ENCODE peak calls at places on chromosomes 2 and 18, in nine cellular contexts. One of them, this sample, is unnamed.

GRCh38 chr18:30787410-30787809 is 255.1 kb downstream of the DSC3 start:
- DNase-seq in H9: no peak
- DNase-seq in vagina: no peak
- DNase-seq in A549: no peak
- DNase-seq in lower lobe of right lung: no peak
- DNase-seq in left ventricle myocardium inferior: no peak
- DNase-seq in PC-3: no peak
- DNase-seq in gastrocnemius medialis: no peak
- DNase-seq in esophagus squamous epithelium: no peak
- DNase-seq in this sample: no peak

GRCh38 chr2:8259106-8259840 is 422.6 kb upstream of the ID2 start:
- DNase-seq in H9: no peak
- DNase-seq in vagina: no peak
- DNase-seq in A549: no peak
- DNase-seq in lower lobe of right lung: no peak
- DNase-seq in left ventricle myocardium inferior: peak; percentile 29
- DNase-seq in PC-3: no peak
- DNase-seq in gastrocnemius medialis: peak; percentile 24
- DNase-seq in esophagus squamous epithelium: no peak
- DNase-seq in this sample: no peak

GRCh38 chr2:181741756-181742155 is 61.4 kb upstream of the NEUROD1 start:
- DNase-seq in H9: no peak
- DNase-seq in vagina: no peak
- DNase-seq in A549: no peak
- DNase-seq in lower lobe of right lung: no peak
- DNase-seq in left ventricle myocardium inferior: no peak
- DNase-seq in PC-3: peak; percentile 79
- DNase-seq in gastrocnemius medialis: no peak
- DNase-seq in esophagus squamous epithelium: no peak
- DNase-seq in this sample: no peak

GRCh38 chr18:74153377-74153776 is 5.1 kb downstream of the TIMM21 start:
- DNase-seq in H9: no peak
- DNase-seq in vagina: no peak
- DNase-seq in A549: no peak
- DNase-seq in lower lobe of right lung: no peak
- DNase-seq in left ventricle myocardium inferior: no peak
- DNase-seq in PC-3: peak; percentile 31
- DNase-seq in gastrocnemius medialis: no peak
- DNase-seq in esophagus squamous epithelium: no peak
- DNase-seq in this sample: no peak

GRCh38 chr2:12262681-12263436 is 453.9 kb upstream of the TRIB2 start:
- DNase-seq in H9: no peak
- DNase-seq in vagina: no peak
- DNase-seq in A549: no peak
- DNase-seq in lower lobe of right lung: no peak
- DNase-seq in left ventricle myocardium inferior: no peak
- DNase-seq in PC-3: no peak
- DNase-seq in gastrocnemius medialis: peak; percentile 12
- DNase-seq in esophagus squamous epithelium: no peak
- DNase-seq in this sample: no peak

GRCh38 chr2:196336206-196336605 is 164.8 kb upstream of the STK17B start:
- DNase-seq in H9: no peak
- DNase-seq in vagina: no peak
- DNase-seq in A549: no peak
- DNase-seq in lower lobe of right lung: no peak
- DNase-seq in left ventricle myocardium inferior: no peak
- DNase-seq in PC-3: no peak
- DNase-seq in gastrocnemius medialis: no peak
- DNase-seq in esophagus squamous epithelium: no peak
- DNase-seq in this sample: no peak

GRCh38 chr2:152042636-152043615 is 55.9 kb downstream of the CACNB4 start:
- DNase-seq in H9: peak; percentile 52
- DNase-seq in vagina: no peak
- DNase-seq in A549: no peak
- DNase-seq in lower lobe of right lung: no peak
- DNase-seq in left ventricle myocardium inferior: no peak
- DNase-seq in PC-3: no peak
- DNase-seq in gastrocnemius medialis: no peak
- DNase-seq in esophagus squamous epithelium: no peak
- DNase-seq in this sample: no peak

GRCh38 chr2:152054593-152054992 is 44.3 kb downstream of the CACNB4 start:
- DNase-seq in H9: no peak
- DNase-seq in vagina: no peak
- DNase-seq in A549: no peak
- DNase-seq in lower lobe of right lung: no peak
- DNase-seq in left ventricle myocardium inferior: no peak
- DNase-seq in PC-3: peak; percentile 75
- DNase-seq in gastrocnemius medialis: no peak
- DNase-seq in esophagus squamous epithelium: no peak
- DNase-seq in this sample: no peak

GRCh38 chr2:11997142-11997541 is 250.7 kb downstream of the LPIN1 start:
- DNase-seq in H9: no peak
- DNase-seq in vagina: no peak
- DNase-seq in A549: no peak
- DNase-seq in lower lobe of right lung: no peak
- DNase-seq in left ventricle myocardium inferior: no peak
- DNase-seq in PC-3: no peak
- DNase-seq in gastrocnemius medialis: no peak
- DNase-seq in esophagus squamous epithelium: no peak
- DNase-seq in this sample: no peak

GRCh38 chr2:65749549-65749948 is 317.1 kb upstream of the SPRED2 start:
- DNase-seq in H9: no peak
- DNase-seq in vagina: no peak
- DNase-seq in A549: no peak
- DNase-seq in lower lobe of right lung: no peak
- DNase-seq in left ventricle myocardium inferior: no peak
- DNase-seq in PC-3: peak; percentile 57
- DNase-seq in gastrocnemius medialis: no peak
- DNase-seq in esophagus squamous epithelium: no peak
- DNase-seq in this sample: no peak

GRCh38 chr2:64354857-64355680 is 98.9 kb upstream of the LGALSL start:
- DNase-seq in H9: no peak
- DNase-seq in vagina: no peak
- DNase-seq in A549: peak; percentile 86
- DNase-seq in lower lobe of right lung: no peak
- DNase-seq in left ventricle myocardium inferior: no peak
- DNase-seq in PC-3: peak; percentile 90
- DNase-seq in gastrocnemius medialis: no peak
- DNase-seq in esophagus squamous epithelium: no peak
- DNase-seq in this sample: no peak

GRCh38 chr18:28903366-28903765 is 726.4 kb upstream of the CDH2 start:
- DNase-seq in H9: no peak
- DNase-seq in vagina: no peak
- DNase-seq in A549: no peak
- DNase-seq in lower lobe of right lung: no peak
- DNase-seq in left ventricle myocardium inferior: no peak
- DNase-seq in PC-3: no peak
- DNase-seq in gastrocnemius medialis: no peak
- DNase-seq in esophagus squamous epithelium: no peak
- DNase-seq in this sample: no peak

GRCh38 chr2:229731363-229731762 is 17.0 kb upstream of the DNER start:
- DNase-seq in H9: no peak
- DNase-seq in vagina: no peak
- DNase-seq in A549: no peak
- DNase-seq in lower lobe of right lung: no peak
- DNase-seq in left ventricle myocardium inferior: no peak
- DNase-seq in PC-3: no peak
- DNase-seq in gastrocnemius medialis: no peak
- DNase-seq in esophagus squamous epithelium: no peak
- DNase-seq in this sample: no peak

GRCh38 chr2:42722328-42723190 is 41.4 kb downstream of the OXER1 start:
- DNase-seq in H9: no peak
- DNase-seq in vagina: no peak
- DNase-seq in A549: no peak
- DNase-seq in lower lobe of right lung: peak; percentile 81
- DNase-seq in left ventricle myocardium inferior: peak; percentile 18
- DNase-seq in PC-3: peak; percentile 14
- DNase-seq in gastrocnemius medialis: no peak
- DNase-seq in esophagus squamous epithelium: peak; percentile 12
- DNase-seq in this sample: no peak

DNA sequence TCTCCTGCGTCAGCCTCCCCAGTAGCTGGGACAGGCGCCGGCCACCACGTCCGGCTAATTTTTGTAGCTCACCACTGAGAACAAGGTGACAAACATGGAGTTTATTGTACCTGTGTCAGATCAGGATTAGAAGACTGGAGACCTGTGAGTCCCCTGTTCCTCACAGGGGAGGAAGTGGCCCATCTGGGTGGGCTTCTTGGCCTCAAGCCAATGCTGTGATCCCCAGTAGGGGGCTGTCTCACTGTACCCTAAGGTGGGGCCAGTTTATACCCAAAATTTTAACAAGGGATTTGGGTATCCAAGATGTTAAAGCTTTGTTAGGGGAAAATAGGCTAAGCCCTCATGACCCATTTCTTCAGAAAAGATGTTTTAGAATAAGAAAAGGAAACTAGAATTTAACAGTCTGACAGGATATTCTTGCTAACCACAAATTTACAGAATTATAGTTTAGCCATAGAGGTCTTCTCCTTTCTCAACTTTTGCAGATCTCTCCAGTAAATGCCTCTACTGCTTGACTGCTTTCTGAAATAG is 16.3 kb downstream of the PCBP1 start:
- DNase-seq in H9: no peak
- DNase-seq in vagina: no peak
- DNase-seq in A549: no peak
- DNase-seq in lower lobe of right lung: no peak
- DNase-seq in left ventricle myocardium inferior: no peak
- DNase-seq in PC-3: no peak
- DNase-seq in gastrocnemius medialis: no peak
- DNase-seq in esophagus squamous epithelium: no peak
- DNase-seq in this sample: no peak
- TF ChIP-seq CTCF in H9: no peak
- TF ChIP-seq CTCF in vagina: no peak
- TF ChIP-seq CTCF in A549: no peak
- TF ChIP-seq CTCF in lower lobe of right lung: no peak
- TF ChIP-seq CTCF in left ventricle myocardium inferior: no peak
- TF ChIP-seq CTCF in PC-3: no peak
- TF ChIP-seq CTCF in gastrocnemius medialis: no peak
- TF ChIP-seq CTCF in esophagus squamous epithelium: no peak
- TF ChIP-seq CTCF in this sample: no peak

GRCh38 chr18:61679836-61680235 is 213.0 kb downstream of the RNF152 start:
- DNase-seq in H9: no peak
- DNase-seq in vagina: no peak
- DNase-seq in A549: no peak
- DNase-seq in lower lobe of right lung: no peak
- DNase-seq in left ventricle myocardium inferior: no peak
- DNase-seq in PC-3: no peak
- DNase-seq in gastrocnemius medialis: no peak
- DNase-seq in esophagus squamous epithelium: no peak
- DNase-seq in this sample: no peak

GRCh38 chr18:61677435-61677830 is 215.4 kb downstream of the RNF152 start:
- DNase-seq in H9: no peak
- DNase-seq in vagina: no peak
- DNase-seq in A549: no peak
- DNase-seq in lower lobe of right lung: no peak
- DNase-seq in left ventricle myocardium inferior: no peak
- DNase-seq in PC-3: no peak
- DNase-seq in gastrocnemius medialis: no peak
- DNase-seq in esophagus squamous epithelium: no peak
- DNase-seq in this sample: no peak

GRCh38 chr18:61683856-61684255 is 209.0 kb downstream of the RNF152 start:
- DNase-seq in H9: no peak
- DNase-seq in vagina: no peak
- DNase-seq in A549: no peak
- DNase-seq in lower lobe of right lung: no peak
- DNase-seq in left ventricle myocardium inferior: no peak
- DNase-seq in PC-3: no peak
- DNase-seq in gastrocnemius medialis: no peak
- DNase-seq in esophagus squamous epithelium: no peak
- DNase-seq in this sample: no peak

GRCh38 chr18:61676763-61677434 is 215.9 kb downstream of the RNF152 start:
- DNase-seq in H9: no peak
- DNase-seq in vagina: no peak
- DNase-seq in A549: no peak
- DNase-seq in lower lobe of right lung: no peak
- DNase-seq in left ventricle myocardium inferior: no peak
- DNase-seq in PC-3: no peak
- DNase-seq in gastrocnemius medialis: no peak
- DNase-seq in esophagus squamous epithelium: no peak
- DNase-seq in this sample: no peak

GRCh38 chr18:61681065-61681464 is 211.7 kb downstream of the RNF152 start:
- DNase-seq in H9: no peak
- DNase-seq in vagina: no peak
- DNase-seq in A549: no peak
- DNase-seq in lower lobe of right lung: no peak
- DNase-seq in left ventricle myocardium inferior: no peak
- DNase-seq in PC-3: no peak
- DNase-seq in gastrocnemius medialis: no peak
- DNase-seq in esophagus squamous epithelium: no peak
- DNase-seq in this sample: no peak
- H3K9me3 ChIP-seq in H9: peaks cover 6% of the 10 kb centered on the region
- H3K9me3 ChIP-seq in vagina: peaks cover 8% of the 10 kb centered on the region
- H3K9me3 ChIP-seq in A549: no peaks in the 10 kb centered on the region
- H3K9me3 ChIP-seq in lower lobe of right lung: peaks cover 18% of the 10 kb centered on the region
- H3K9me3 ChIP-seq in left ventricle myocardium inferior: peaks cover 34% of the 10 kb centered on the region
- H3K9me3 ChIP-seq in PC-3: peaks cover 7% of the 10 kb centered on the region
- H3K9me3 ChIP-seq in gastrocnemius medialis: no peaks in the 10 kb centered on the region
- H3K9me3 ChIP-seq in esophagus squamous epithelium: no peaks in the 10 kb centered on the region
- H3K9me3 ChIP-seq in this sample: peaks cover 23% of the 10 kb centered on the region

DNA sequence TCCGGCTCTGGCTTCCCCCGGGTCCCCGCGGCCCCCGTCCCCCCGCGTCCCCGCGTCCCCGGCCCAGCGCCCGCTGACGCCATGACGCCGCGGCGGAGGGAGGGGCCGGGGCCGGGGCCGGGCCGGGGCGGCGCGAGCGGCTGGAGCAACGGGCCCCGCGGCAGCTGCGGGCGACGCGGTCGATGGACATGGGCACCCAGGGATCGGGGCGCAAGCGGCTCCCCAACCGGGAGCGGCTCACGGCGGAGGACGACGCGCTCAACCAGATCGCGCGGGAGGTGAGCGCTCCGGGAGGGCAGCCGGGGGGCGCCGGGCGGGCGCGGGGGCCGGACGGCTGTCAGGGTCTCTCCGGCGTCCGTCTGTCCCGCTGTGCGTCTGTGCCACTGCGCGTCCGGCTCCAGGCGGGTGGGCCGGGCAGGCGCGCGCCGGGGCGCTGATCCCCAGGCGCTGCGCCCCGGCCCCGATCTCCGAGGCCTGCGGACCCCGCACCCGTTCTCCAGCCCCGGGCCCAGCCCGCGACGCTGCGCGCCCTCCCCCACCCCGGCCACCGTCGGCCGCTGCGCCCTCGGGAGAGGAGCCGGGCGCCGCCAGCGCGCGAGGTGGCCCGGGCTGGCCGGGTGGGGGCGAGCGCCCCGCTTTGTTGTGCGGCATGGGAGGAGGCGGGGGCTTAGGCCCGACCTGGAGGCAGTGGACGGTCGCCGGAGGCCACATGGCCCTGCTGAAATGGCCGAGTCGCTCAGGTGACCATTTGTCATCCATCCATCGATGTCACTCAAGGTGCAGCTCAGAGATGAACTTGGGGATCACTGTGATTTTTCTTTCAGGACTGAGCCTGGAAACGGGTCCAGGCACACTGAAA is at the start of gene LRRFIP1:
- DNase-seq in H9: peak; percentile 40
- DNase-seq in vagina: no peak
- DNase-seq in A549: no peak
- DNase-seq in lower lobe of right lung: no peak
- DNase-seq in left ventricle myocardium inferior: peak; percentile 57
- DNase-seq in PC-3: peak; percentile 31
- DNase-seq in gastrocnemius medialis: peak; percentile 77
- DNase-seq in esophagus squamous epithelium: no peak
- DNase-seq in this sample: peak; percentile 77
- TF ChIP-seq CTCF in H9: no peak
- TF ChIP-seq CTCF in vagina: no peak
- TF ChIP-seq CTCF in A549: peak; percentile 8
- TF ChIP-seq CTCF in lower lobe of right lung: no peak
- TF ChIP-seq CTCF in left ventricle myocardium inferior: peak; percentile 17
- TF ChIP-seq CTCF in PC-3: no peak
- TF ChIP-seq CTCF in gastrocnemius medialis: peak; percentile 15
- TF ChIP-seq CTCF in esophagus squamous epithelium: no peak
- TF ChIP-seq CTCF in this sample: no peak

GRCh38 chr18:79485788-79486355 is 90.1 kb downstream of the NFATC1 start:
- DNase-seq in H9: no peak
- DNase-seq in vagina: no peak
- DNase-seq in A549: no peak
- DNase-seq in lower lobe of right lung: no peak
- DNase-seq in left ventricle myocardium inferior: peak; percentile 22
- DNase-seq in PC-3: peak; percentile 6
- DNase-seq in gastrocnemius medialis: no peak
- DNase-seq in esophagus squamous epithelium: no peak
- DNase-seq in this sample: peak; percentile 13
- H3K9me3 ChIP-seq in H9: no peaks in the 10 kb centered on the region
- H3K9me3 ChIP-seq in vagina: no peaks in the 10 kb centered on the region
- H3K9me3 ChIP-seq in A549: no peaks in the 10 kb centered on the region
- H3K9me3 ChIP-seq in lower lobe of right lung: no peaks in the 10 kb centered on the region
- H3K9me3 ChIP-seq in left ventricle myocardium inferior: no peaks in the 10 kb centered on the region
- H3K9me3 ChIP-seq in PC-3: no peaks in the 10 kb centered on the region
- H3K9me3 ChIP-seq in gastrocnemius medialis: no peaks in the 10 kb centered on the region
- H3K9me3 ChIP-seq in esophagus squamous epithelium: no peaks in the 10 kb centered on the region
- H3K9me3 ChIP-seq in this sample: no peaks in the 10 kb centered on the region

This sample was measured in psoas muscle.